ENCODE peak calls at places on chromosome 1, in six cellular contexts. P is AG04450, Z is uterus, G is stomach, R is fibroblast of the aortic adventitia, F is A549. H is an unnamed sample.

GRCh38 chr1:176559474-176560390 is 96.8 kb downstream of the PAPPA2 start:
- DNase-seq in R (peak), P (peak), G (peak), Z (peak), F (peak), H (peak)

GRCh38 chr1:154775559-154776338 is 94.3 kb downstream of the KCNN3 start:
- DNase-seq in R (no peak), Z (peak), G (no peak), P (no peak), F (no peak), H (no peak)

GRCh38 chr1:45954401-45954847 is 151.0 kb downstream of the MAST2 start:
- DNase-seq in R (peak), G (no peak), Z (no peak), F (peak), P (peak), H (no peak)

GRCh38 chr1:178645826-178646200 is 79.2 kb upstream of the RALGPS2 start:
- DNase-seq in F (no peak), G (no peak), Z (no peak), R (peak), P (no peak), H (peak)

GRCh38 chr1:7886346-7886745 is 33.5 kb upstream of the UTS2 start:
- DNase-seq in P (no peak), G (no peak), F (no peak), R (peak), Z (no peak), H (no peak)

GRCh38 chr1:17423781-17424245 is 15.7 kb downstream of the RCC2 start:
- DNase-seq in P (no peak), Z (peak), F (no peak), R (peak), G (no peak), H (no peak)

GRCh38 chr1:243420968-243421675 is 165.3 kb downstream of the SDCCAG8 start:
- DNase-seq in P (no peak), R (no peak), Z (no peak), F (no peak), G (no peak), H (no peak)

GRCh38 chr1:14928412-14928811 is 225.1 kb upstream of the TMEM51 start:
- DNase-seq in G (no peak), R (peak), F (no peak), Z (no peak), P (no peak), H (no peak)

GRCh38 chr1:228338521-228339051 is 68.0 kb downstream of the TRIM11 start:
- DNase-seq in F (no peak), G (no peak), P (no peak), Z (no peak), R (no peak), H (no peak)

GRCh38 chr1:170664828-170665617 is 1.1 kb downstream of the PRRX1 start:
- DNase-seq in G (no peak), R (peak), F (peak), P (no peak), Z (peak), H (no peak)

GRCh38 chr1:67572594-67573221 is 112.3 kb upstream of the GADD45A start:
- DNase-seq in F (no peak), P (no peak), G (peak), Z (no peak), R (peak), H (no peak)

GRCh38 chr1:161020573-161021167 is at the start of gene F11R:
- DNase-seq in F (peak), G (peak), P (no peak), R (no peak), Z (peak), H (no peak)

GRCh38 chr1:234925440-234926251 is 203.0 kb downstream of the TOMM20 start:
- DNase-seq in Z (no peak), P (peak), F (peak), G (no peak), R (peak), H (peak)

GRCh38 chr1:40710581-40711315 is 19.2 kb downstream of the NFYC start:
- DNase-seq in F (no peak), P (no peak), R (no peak), Z (no peak), G (no peak), H (no peak)

GRCh38 chr1:201535046-201535777 is 3.7 kb upstream of the NAV1 start:
- DNase-seq in F (peak), G (no peak), Z (no peak), P (no peak), R (peak), H (no peak)

GRCh38 chr1:2206813-2207488 is 12.4 kb upstream of the FAAP20 start:
- DNase-seq in Z (no peak), F (no peak), G (no peak), R (no peak), P (no peak), H (no peak)

GRCh38 chr1:2202843-2203601 is 8.4 kb upstream of the FAAP20 start:
- DNase-seq in G (peak), P (no peak), F (no peak), R (no peak), Z (no peak), H (no peak)

GRCh38 chr1:2204384-2205190 is 10.0 kb upstream of the FAAP20 start:
- DNase-seq in P (no peak), R (peak), F (no peak), Z (peak), G (peak), H (no peak)

GRCh38 chr1:2203671-2204383 is 9.3 kb upstream of the FAAP20 start:
- DNase-seq in F (no peak), P (no peak), R (no peak), G (no peak), Z (no peak), H (no peak)

DNA sequence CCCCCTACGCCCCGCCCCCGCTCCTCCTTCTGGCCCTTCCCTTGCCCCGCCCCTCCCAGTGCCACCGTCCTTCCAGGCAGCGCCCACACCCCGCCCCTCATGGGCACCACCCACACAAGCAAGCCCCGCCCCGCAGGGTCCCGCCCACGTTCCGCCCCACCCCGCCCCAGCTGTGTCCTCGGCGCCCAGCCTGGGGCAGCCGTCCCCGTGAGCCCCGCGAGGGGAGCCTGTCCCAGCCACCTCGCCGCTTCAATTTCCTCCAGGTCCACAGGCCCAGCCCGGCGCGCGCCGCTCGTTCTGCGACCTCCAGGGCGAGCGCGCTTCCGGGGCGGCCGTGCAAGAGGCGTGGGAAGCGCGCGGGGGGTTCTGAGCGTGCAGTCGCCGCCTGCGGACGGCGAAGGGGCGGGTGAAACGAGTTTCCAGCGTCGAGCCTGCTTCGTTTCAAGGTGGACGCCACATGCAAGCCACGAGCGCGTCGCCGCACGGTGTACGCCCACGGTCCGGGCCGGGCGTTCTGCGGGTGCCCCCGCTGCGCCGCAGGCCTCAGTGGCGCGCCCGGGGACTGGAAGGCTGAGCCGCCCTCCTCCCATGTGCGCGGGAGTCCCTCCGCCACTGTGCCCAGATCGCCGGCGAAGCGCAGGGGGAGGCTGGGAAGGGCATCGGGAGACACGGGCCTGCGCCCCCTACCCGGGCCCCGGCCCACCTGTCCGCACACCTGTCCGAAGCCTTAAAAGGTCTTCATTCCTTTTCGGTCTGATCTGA is 10.8 kb upstream of the FAAP20 start:
- DNase-seq in G (peak), R (peak), F (peak), P (peak), Z (peak), H (peak)
- TF ChIP-seq CTCF in G (no peak), R (no peak), F (no peak), P (no peak), Z (peak), H (no peak)

GRCh38 chr1:37452416-37452815 is 22.0 kb upstream of the ZC3H12A start:
- DNase-seq in Z (no peak), F (no peak), R (no peak), P (no peak), G (no peak), H (no peak)
- H3K4me3 ChIP-seq in Z (no peak), F (no peak), R (no peak), P (no peak), G (no peak), H (no peak)

DNA sequence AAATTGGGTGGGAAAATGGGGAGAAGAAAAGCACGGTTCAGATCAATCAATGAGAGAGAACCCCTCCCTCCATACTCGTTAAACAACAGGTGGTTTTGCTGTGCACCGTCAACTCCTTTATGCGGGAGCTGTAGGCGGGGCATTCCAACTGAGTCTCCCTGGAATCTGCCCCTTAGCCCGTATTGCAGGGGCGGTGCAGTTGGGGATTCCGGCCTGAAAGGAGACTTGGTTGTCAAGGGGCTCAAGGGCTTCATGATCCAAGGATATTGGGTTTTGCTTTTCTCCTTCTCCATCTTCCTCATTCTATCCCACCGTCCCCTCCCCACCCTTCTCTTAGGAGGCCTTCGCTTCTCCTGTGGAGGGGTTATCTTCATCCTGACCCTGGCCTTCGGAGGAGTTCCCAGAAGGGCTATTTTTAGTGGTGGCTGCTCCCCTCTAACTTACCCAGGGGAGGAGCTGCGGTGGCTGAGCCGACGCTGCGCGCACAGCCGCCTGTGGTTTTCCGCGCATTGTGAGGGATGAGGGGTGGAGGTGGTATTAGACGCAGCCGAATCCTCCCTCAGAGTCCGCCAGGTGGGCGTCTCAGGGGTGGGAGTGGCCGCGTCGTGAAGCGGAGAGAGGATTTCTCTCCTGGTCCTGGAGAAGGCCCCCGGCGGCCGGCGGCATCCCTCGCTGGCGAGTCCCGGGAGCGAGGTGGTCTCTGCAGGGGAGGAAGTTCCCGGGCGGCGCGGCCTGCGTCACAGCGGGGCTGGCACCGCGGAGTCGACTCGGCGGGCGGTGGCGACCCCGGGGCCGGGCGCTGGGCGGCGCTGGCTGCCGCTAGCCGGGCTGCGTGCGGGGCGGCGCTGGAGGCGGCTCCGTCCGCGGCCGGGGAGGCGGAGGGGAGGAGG is 462 bp upstream of the LRRC8C start:
- DNase-seq in Z (peak), R (peak), G (peak), P (peak), F (peak), H (no peak)
- TF ChIP-seq CTCF in Z (peak), R (peak), G (no peak), P (no peak), F (peak), H (peak)

GRCh38 chr1:87866416-87866815 is 537.7 kb downstream of the LMO4 start:
- DNase-seq in G (no peak), R (no peak), P (no peak), F (no peak), Z (no peak), H (no peak)

GRCh38 chr1:87867631-87868030 is 539.0 kb downstream of the LMO4 start:
- DNase-seq in F (no peak), R (peak), G (no peak), P (no peak), Z (no peak), H (peak)

GRCh38 chr1:87869563-87869962 is 540.9 kb downstream of the LMO4 start:
- DNase-seq in P (no peak), R (peak), F (peak), G (no peak), Z (no peak), H (peak)

GRCh38 chr1:87863317-87863716 is 534.6 kb downstream of the LMO4 start:
- DNase-seq in P (no peak), G (no peak), Z (no peak), F (no peak), R (no peak), H (no peak)

DNA sequence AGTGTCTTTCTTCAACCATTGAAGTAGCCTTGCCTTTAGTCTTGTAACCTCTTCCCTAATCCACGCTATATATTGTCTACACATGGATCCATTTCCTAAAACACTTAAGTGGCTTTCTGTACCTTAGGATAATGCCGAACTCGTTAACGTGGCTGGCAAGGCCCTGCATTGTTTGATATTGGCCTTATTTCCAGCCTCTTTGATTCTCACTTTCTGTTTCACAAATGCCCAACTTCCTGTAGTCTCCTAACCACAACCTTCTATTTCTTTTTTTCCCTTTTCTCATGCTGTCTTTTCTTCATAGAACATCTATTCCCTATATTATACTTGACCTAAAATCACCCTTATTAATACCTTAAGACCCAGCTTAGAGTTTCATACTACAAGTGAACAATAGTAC is 536.0 kb downstream of the LMO4 start:
- DNase-seq in Z (no peak), R (no peak), P (no peak), F (no peak), G (no peak), H (no peak)
- H3K4me3 ChIP-seq in Z (no peak), R (no peak), P (no peak), F (no peak), G (no peak), H (no peak)

GRCh38 chr1:204975021-204975420 is 68.0 kb upstream of the CNTN2 start:
- DNase-seq in R (no peak), Z (no peak), P (no peak), G (no peak), F (no peak), H (no peak)

GRCh38 chr1:204972461-204972860 is 70.6 kb upstream of the CNTN2 start:
- DNase-seq in Z (no peak), F (no peak), P (no peak), G (no peak), R (peak), H (no peak)

GRCh38 chr1:204973449-204973848 is 69.6 kb upstream of the CNTN2 start:
- DNase-seq in G (no peak), F (no peak), P (no peak), Z (no peak), R (no peak), H (no peak)

GRCh38 chr1:204975568-204976235 is 67.3 kb upstream of the CNTN2 start:
- DNase-seq in G (peak), R (peak), Z (peak), F (peak), P (no peak), H (no peak)

DNA sequence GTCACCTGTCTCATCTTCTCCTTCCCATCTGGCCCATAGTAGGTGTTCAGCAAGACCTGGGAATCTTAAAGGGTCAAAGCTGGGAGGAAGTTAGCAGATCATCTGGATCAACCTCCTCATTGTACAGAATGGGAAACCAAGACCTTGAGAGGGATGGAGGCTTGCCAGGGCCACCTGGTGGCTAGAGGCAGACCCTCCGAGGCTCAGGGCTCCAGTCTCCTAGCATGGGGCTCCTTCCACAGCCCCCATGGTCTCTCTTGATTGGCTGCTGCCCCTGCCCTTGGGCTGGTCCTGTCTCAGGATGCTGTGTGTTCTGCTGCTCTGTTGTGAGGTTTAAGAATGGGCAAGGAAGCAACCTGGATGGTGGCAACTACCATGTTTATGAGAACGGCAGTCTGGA is 68.7 kb upstream of the CNTN2 start:
- DNase-seq in Z (no peak), G (no peak), R (no peak), P (no peak), F (no peak), H (no peak)
- TF ChIP-seq CTCF in Z (no peak), G (no peak), R (no peak), P (no peak), F (no peak), H (no peak)